ENCODE peak calls at places on chromosomes 1 and 21, in seven cellular contexts. J, P, O, C, I, R and G are unnamed samples.

GRCh38 chr21:42424848-42425602 is 21.3 kb downstream of the UBASH3A start:
- DNase-seq in J (no peak), P (no peak), O (peak), C (no peak), I (no peak), R (no peak), G (no peak)

GRCh38 chr1:30353637-30354036 is 369.7 kb downstream of the MATN1 start:
- DNase-seq in J (no peak), P (no peak), O (no peak), C (no peak), I (no peak), R (no peak), G (no peak)

GRCh38 chr1:220391426-220391825 is 119.2 kb upstream of the RAB3GAP2 start:
- DNase-seq in J (no peak), P (no peak), O (no peak), C (no peak), I (no peak), R (no peak), G (no peak)

GRCh38 chr1:115469703-115470476 is 131.8 kb upstream of the NGF start:
- DNase-seq in J (peak), P (peak), O (no peak), C (peak), I (no peak), R (peak), G (no peak)

GRCh38 chr1:228860911-228861829 is 125.9 kb downstream of the RHOU start:
- DNase-seq in J (no peak), P (no peak), O (no peak), C (no peak), I (no peak), R (no peak), G (peak)

GRCh38 chr1:53588053-53588779 is 129.0 kb downstream of the DMRTB1 start:
- DNase-seq in J (no peak), P (no peak), O (no peak), C (no peak), I (no peak), R (peak), G (no peak)

GRCh38 chr1:245715291-245715701 is 560.5 kb downstream of the KIF26B start:
- DNase-seq in J (no peak), P (no peak), O (no peak), C (no peak), I (no peak), R (no peak), G (no peak)

GRCh38 chr1:115430717-115431116 is 92.7 kb upstream of the NGF start:
- DNase-seq in J (no peak), P (no peak), O (no peak), C (no peak), I (peak), R (no peak), G (no peak)

GRCh38 chr1:101235696-101236545 is 898 bp upstream of the S1PR1 start:
- DNase-seq in J (peak), P (peak), O (peak), C (peak), I (peak), R (peak), G (no peak)

GRCh38 chr21:45747233-45747766 is 103.8 kb downstream of the PCBP3 start:
- DNase-seq in J (no peak), P (no peak), O (no peak), C (no peak), I (no peak), R (peak), G (no peak)

GRCh38 chr1:234962340-234962989 is 166.2 kb downstream of the TOMM20 start:
- DNase-seq in J (no peak), P (no peak), O (no peak), C (no peak), I (peak), R (no peak), G (peak)

GRCh38 chr1:64472805-64473204 is 2.9 kb downstream of the CACHD1 start:
- DNase-seq in J (peak), P (no peak), O (no peak), C (no peak), I (no peak), R (no peak), G (no peak)

GRCh38 chr1:230750576-230750975 is 3.4 kb downstream of the CAPN9 start:
- DNase-seq in J (no peak), P (no peak), O (no peak), C (no peak), I (no peak), R (no peak), G (no peak)

GRCh38 chr1:35808376-35809155 is 750 bp downstream of the AGO4 start:
- DNase-seq in J (peak), P (no peak), O (no peak), C (peak), I (peak), R (peak), G (no peak)

GRCh38 chr1:234600418-234601216 is 9.4 kb downstream of the IRF2BP2 start:
- DNase-seq in J (no peak), P (no peak), O (no peak), C (no peak), I (no peak), R (peak), G (peak)

GRCh38 chr1:156549831-156550230 is 22.5 kb downstream of the IQGAP3 start:
- DNase-seq in J (no peak), P (no peak), O (no peak), C (no peak), I (no peak), R (no peak), G (no peak)

GRCh38 chr1:65792671-65793358 is at the start of gene PDE4B:
- DNase-seq in J (peak), P (peak), O (no peak), C (no peak), I (peak), R (peak), G (no peak)

GRCh38 chr1:22747021-22747734 is 36.5 kb downstream of the EPHB2 start:
- DNase-seq in J (no peak), P (no peak), O (no peak), C (no peak), I (peak), R (no peak), G (peak)

GRCh38 chr1:77282187-77282865 is 507 bp downstream of the AK5 start:
- DNase-seq in J (peak), P (peak), O (no peak), C (peak), I (no peak), R (peak), G (no peak)